ENCODE peak calls at places on chromosomes 2 and 18, in six cellular contexts. R is kidney epithelial cell, D is prostate gland, Q is H7, C is heart left ventricle, T is IMR-90. E is an unnamed sample. For H3K36me3 and H3K27me3, the result is how much of the 10 kb centered on the place peaks cover.

GRCh38 chr18:13264091-13264777 is 45.7 kb downstream of the LDLRAD4 start:
- DNase-seq in R (no peak), D (no peak), Q (no peak), T (no peak), C (peak), E (no peak)

GRCh38 chr18:415627-416612 is 84.6 kb downstream of the COLEC12 start:
- DNase-seq in T (peak), Q (no peak), R (no peak), D (no peak), C (no peak), E (no peak)

GRCh38 chr2:216426938-216427337 is 14.7 kb downstream of the SMARCAL1 start:
- DNase-seq in R (peak), D (no peak), T (peak), Q (no peak), C (no peak), E (no peak)

GRCh38 chr2:34836361-34836760 is 1237.3 kb upstream of the FAM98A start:
- DNase-seq in T (no peak), R (no peak), D (no peak), Q (no peak), C (no peak), E (no peak)

GRCh38 chr2:204538179-204539009 is 6.9 kb upstream of the PARD3B start:
- DNase-seq in C (peak), Q (peak), R (no peak), T (peak), D (no peak), E (peak)

GRCh38 chr2:17975401-17975800 is 96.9 kb downstream of the KCNS3 start:
- DNase-seq in D (no peak), R (no peak), Q (no peak), C (no peak), T (no peak), E (no peak)

GRCh38 chr18:77101410-77102245 is 31.0 kb downstream of the MBP start:
- DNase-seq in C (peak), T (peak), Q (peak), D (no peak), R (peak), E (peak)

GRCh38 chr18:37391156-37391555 is 174.4 kb downstream of the CELF4 start:
- DNase-seq in T (no peak), Q (no peak), C (no peak), D (no peak), R (no peak), E (no peak)

GRCh38 chr18:26073742-26074141 is 16.7 kb downstream of the SS18 start:
- DNase-seq in T (no peak), R (no peak), C (no peak), Q (no peak), D (no peak), E (no peak)

GRCh38 chr18:26071725-26072124 is 18.7 kb downstream of the SS18 start:
- DNase-seq in R (no peak), Q (no peak), T (no peak), D (no peak), C (no peak), E (no peak)

GRCh38 chr18:26071020-26071419 is 19.4 kb downstream of the SS18 start:
- DNase-seq in T (no peak), Q (no peak), R (no peak), D (no peak), C (no peak), E (no peak)

DNA sequence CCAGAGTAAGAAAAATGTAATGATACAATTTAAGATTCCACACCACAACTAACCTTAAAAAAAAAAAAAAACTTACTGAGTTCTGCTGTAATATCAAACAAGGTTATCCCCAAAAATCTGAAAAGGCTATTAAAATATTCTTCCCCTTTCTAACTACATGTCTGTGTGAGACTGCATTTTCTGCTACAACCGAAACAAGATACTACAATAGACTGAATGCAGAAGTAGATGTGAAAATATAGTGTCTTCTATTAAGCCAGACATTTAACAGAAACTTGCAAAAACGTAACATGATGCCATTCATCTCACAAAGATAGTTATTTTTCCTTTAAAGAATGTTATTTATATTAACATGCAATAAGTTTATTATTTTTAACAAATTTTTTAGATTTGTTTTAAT is 16.2 kb downstream of the SS18 start:
- DNase-seq in C (no peak), Q (no peak), D (no peak), R (no peak), T (no peak), E (no peak)
- H3K36me3 ChIP-seq in C (under half), Q (under half), D (under half), R (under half), T (under half), E (half or more)

GRCh38 chr18:74453642-74454198 is 3.4 kb downstream of the DIPK1C start:
- DNase-seq in C (no peak), T (no peak), Q (no peak), D (no peak), R (no peak), E (no peak)
- H3K4me3 ChIP-seq in C (no peak), T (no peak), Q (no peak), D (no peak), R (no peak), E (no peak)

GRCh38 chr2:238793351-238793750 is 54.5 kb upstream of the TWIST2 start:
- DNase-seq in R (no peak), Q (no peak), T (peak), C (no peak), D (no peak), E (peak)
- H3K27me3 ChIP-seq in R (under half), Q (under half), T (under half), C (under half), D (under half), E (under half)

DNA sequence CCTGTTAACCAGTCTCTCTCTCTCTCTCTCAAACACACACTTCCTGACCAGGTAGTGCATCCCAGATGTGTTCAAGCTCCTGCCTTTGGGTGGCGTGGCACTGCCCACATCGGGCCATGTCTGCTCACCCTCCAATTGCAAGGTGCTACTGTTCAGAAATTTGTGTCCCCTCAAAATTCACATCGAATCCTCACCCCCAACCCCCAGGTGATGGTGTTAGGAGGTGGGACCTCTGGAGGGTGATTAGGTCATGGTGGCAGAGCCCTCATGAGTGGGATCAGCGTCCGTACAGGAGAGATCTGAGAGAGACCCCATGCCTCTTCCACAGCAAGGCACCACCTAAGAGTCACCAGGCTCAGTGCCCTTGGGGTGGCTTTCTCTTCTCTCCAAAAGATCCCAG is 8.8 kb downstream of the COPS9 start:
- DNase-seq in Q (peak), C (no peak), T (no peak), R (no peak), D (no peak), E (no peak)
- H3K36me3 ChIP-seq in Q (under half), C (under half), T (under half), R (under half), D (under half), E (under half)

DNA sequence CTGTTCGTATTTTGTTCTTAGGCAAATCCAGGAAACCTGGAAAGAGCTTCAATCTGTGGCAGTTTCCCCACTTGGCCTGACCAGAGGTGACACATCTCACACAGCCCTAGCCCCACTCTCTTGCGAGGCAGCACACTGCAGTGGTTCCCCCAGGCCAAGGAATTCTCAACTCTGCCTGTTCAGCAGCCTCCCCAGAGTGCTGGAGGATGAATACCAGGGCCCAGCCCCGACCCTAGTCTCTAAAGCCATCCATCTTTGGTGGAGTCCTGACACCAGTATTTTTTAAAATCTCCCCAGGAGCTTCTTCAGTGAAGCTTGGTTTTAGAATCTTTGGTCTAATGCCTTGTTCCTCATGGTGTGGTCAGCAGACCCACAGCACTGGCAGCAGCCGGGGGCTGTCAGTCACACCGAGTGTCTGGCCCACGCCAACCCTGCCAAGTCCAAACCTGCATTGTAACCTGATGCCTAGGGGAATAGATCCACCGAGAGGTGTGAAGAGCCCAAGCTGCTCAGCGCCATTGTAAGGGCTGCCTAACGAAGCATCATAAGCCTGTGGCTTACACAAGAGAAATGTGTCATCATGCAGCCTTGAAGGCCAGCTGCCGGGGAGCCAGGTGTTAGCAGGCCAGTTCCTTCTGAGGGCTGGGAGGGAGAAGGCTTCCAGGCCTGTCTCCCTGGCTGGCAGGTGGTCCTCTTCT is 428.7 kb upstream of the ID2 start:
- DNase-seq in T (no peak), C (no peak), Q (no peak), R (no peak), D (no peak), E (no peak)
- H3K4me3 ChIP-seq in T (no peak), C (no peak), Q (no peak), R (no peak), D (no peak), E (no peak)